ENCODE peak calls at places on chromosomes 4 and X, in seven cellular contexts. E, B, Q, K, W, D and U are unnamed samples.

GRCh38 chr4:86452323-86452995 is 92.6 kb upstream of the MAPK10 start:
- DNase-seq in W (no peak), E (no peak), K (no peak), B (no peak), D (no peak), Q (no peak), U (no peak)

GRCh38 chrX:1452497-1453389 is at the start of gene ASMTL:
- DNase-seq in D (peak; percentile 100), E (peak; percentile 100), K (peak; percentile 100), Q (no peak), B (peak; percentile 99), W (peak; percentile 100), U (peak; percentile 94)

GRCh38 chr4:149353241-149353640 is 462.4 kb downstream of the IQCM start:
- DNase-seq in Q (no peak), E (no peak), W (no peak), K (no peak), B (no peak), D (no peak), U (no peak)

GRCh38 chrX:57595381-57595811 is 3.6 kb downstream of the ZXDB start:
- DNase-seq in Q (no peak), E (no peak), K (peak; percentile 78), B (peak; percentile 30), D (no peak), W (no peak), U (no peak)

GRCh38 chrX:49071877-49072711 is 1.7 kb downstream of the PRAF2 start:
- DNase-seq in B (no peak), W (peak; percentile 85), D (no peak), E (no peak), Q (no peak), K (peak; percentile 48), U (no peak)

GRCh38 chr4:28277931-28278330 is 1417.3 kb downstream of the STIM2 start:
- DNase-seq in B (no peak), E (no peak), W (no peak), Q (no peak), K (no peak), D (no peak), U (no peak)

GRCh38 chrX:15043538-15043937 is 170.3 kb downstream of the MOSPD2 start:
- DNase-seq in B (no peak), W (no peak), E (no peak), D (no peak), Q (no peak), K (no peak), U (no peak)

GRCh38 chrX:113222305-113222704 is 381.7 kb upstream of the AMOT start:
- DNase-seq in E (no peak), D (no peak), W (no peak), Q (no peak), B (no peak), K (no peak), U (no peak)

GRCh38 chrX:80808854-80809493 is 703 bp downstream of the BRWD3 start:
- DNase-seq in D (no peak), B (peak; percentile 53), Q (no peak), E (peak; percentile 46), W (no peak), K (peak; percentile 46), U (no peak)

GRCh38 chr4:26807330-26807729 is 53.3 kb upstream of the STIM2 start:
- DNase-seq in E (no peak), B (no peak), W (no peak), K (no peak), Q (peak; percentile 55), D (no peak), U (no peak)

GRCh38 chr4:182939680-182940079 is 22.5 kb upstream of the DCTD start:
- DNase-seq in W (no peak), K (no peak), Q (no peak), B (no peak), D (no peak), E (no peak), U (no peak)

GRCh38 chr4:8746523-8747466 is 124.8 kb downstream of the HMX1 start:
- DNase-seq in E (no peak), Q (no peak), W (peak; percentile 4), D (no peak), B (no peak), K (no peak), U (no peak)

GRCh38 chrX:12237131-12237530 is 98.9 kb downstream of the FRMPD4 start:
- DNase-seq in K (no peak), Q (no peak), E (no peak), B (no peak), W (no peak), D (no peak), U (no peak)

GRCh38 chr4:6779667-6780565 is 2.6 kb upstream of the KIAA0232 start:
- DNase-seq in K (peak; percentile 21), Q (peak; percentile 84), W (no peak), B (no peak), D (no peak), E (no peak), U (no peak)

GRCh38 chr4:159374749-159375535 is 272.1 kb downstream of the RAPGEF2 start:
- DNase-seq in E (no peak), K (peak; percentile 61), W (no peak), Q (no peak), B (no peak), D (no peak), U (no peak)

GRCh38 chr4:147201016-147201415 is 255.4 kb upstream of the TTC29 start:
- DNase-seq in E (no peak), W (no peak), Q (no peak), D (no peak), K (no peak), B (no peak), U (no peak)

GRCh38 chrX:56790778-56791177 is 61.7 kb downstream of the NBDY start:
- DNase-seq in K (no peak), Q (no peak), W (no peak), B (no peak), D (no peak), E (no peak), U (no peak)

GRCh38 chr4:163484906-163485305 is 9.6 kb upstream of the TMA16 start:
- DNase-seq in B (peak; percentile 36), D (no peak), E (no peak), K (peak; percentile 47), W (no peak), Q (peak; percentile 44), U (no peak)

GRCh38 chr4:17033256-17034245 is 135.1 kb upstream of the LDB2 start:
- DNase-seq in W (no peak), K (peak; percentile 40), B (no peak), D (no peak), E (no peak), Q (no peak), U (no peak)

GRCh38 chrX:48569958-48570357 is 4.3 kb upstream of the RBM3 start:
- DNase-seq in K (peak; percentile 81), Q (peak; percentile 71), B (no peak), W (no peak), E (no peak), D (no peak), U (no peak)

GRCh38 chrX:38717871-38718270 is 83.4 kb upstream of the MID1IP1 start:
- DNase-seq in W (no peak), D (no peak), B (no peak), Q (peak; percentile 44), E (no peak), K (peak; percentile 37), U (no peak)

GRCh38 chr4:119315036-119315435 is 6.9 kb downstream of the FABP2 start:
- DNase-seq in Q (no peak), W (no peak), D (no peak), K (peak; percentile 62), B (no peak), E (no peak), U (no peak)